ENCODE peak calls at places on chromosome 22, in eight cellular contexts. One of them, this sample, is unnamed.

GRCh38 chr22:40182231-40182835 is 4.6 kb downstream of the TNRC6B start:
- DNase-seq in AG04450: no peak
- DNase-seq in HCT116: no peak
- DNase-seq in HAP-1: peak; percentile 27
- DNase-seq in endodermal cell: no peak
- DNase-seq in CD8-positive, alpha-beta T cell: no peak
- DNase-seq in fibroblast of lung: peak; percentile 60
- DNase-seq in ovary: no peak
- DNase-seq in this sample: no peak

GRCh38 chr22:25896098-25896497 is 154.1 kb downstream of the MYO18B start:
- DNase-seq in AG04450: no peak
- DNase-seq in HCT116: no peak
- DNase-seq in HAP-1: no peak
- DNase-seq in endodermal cell: no peak
- DNase-seq in CD8-positive, alpha-beta T cell: no peak
- DNase-seq in fibroblast of lung: no peak
- DNase-seq in ovary: no peak
- DNase-seq in this sample: no peak

GRCh38 chr22:40521046-40521445 is 115.5 kb downstream of the MRTFA start:
- DNase-seq in AG04450: no peak
- DNase-seq in HCT116: no peak
- DNase-seq in HAP-1: no peak
- DNase-seq in endodermal cell: no peak
- DNase-seq in CD8-positive, alpha-beta T cell: no peak
- DNase-seq in fibroblast of lung: no peak
- DNase-seq in ovary: no peak
- DNase-seq in this sample: no peak

GRCh38 chr22:20191803-20192202 is 40.9 kb upstream of the CCDC188 start:
- DNase-seq in AG04450: no peak
- DNase-seq in HCT116: no peak
- DNase-seq in HAP-1: no peak
- DNase-seq in endodermal cell: no peak
- DNase-seq in CD8-positive, alpha-beta T cell: no peak
- DNase-seq in fibroblast of lung: no peak
- DNase-seq in ovary: no peak
- DNase-seq in this sample: no peak

GRCh38 chr22:17471901-17472566 is 91.3 kb upstream of the SLC25A18 start:
- DNase-seq in AG04450: no peak
- DNase-seq in HCT116: no peak
- DNase-seq in HAP-1: no peak
- DNase-seq in endodermal cell: peak; percentile 44
- DNase-seq in CD8-positive, alpha-beta T cell: no peak
- DNase-seq in fibroblast of lung: no peak
- DNase-seq in ovary: no peak
- DNase-seq in this sample: no peak

GRCh38 chr22:38104084-38104483 is 6.4 kb downstream of the BAIAP2L2 start:
- DNase-seq in AG04450: no peak
- DNase-seq in HCT116: peak; percentile 8
- DNase-seq in HAP-1: peak; percentile 40
- DNase-seq in endodermal cell: peak; percentile 86
- DNase-seq in CD8-positive, alpha-beta T cell: no peak
- DNase-seq in fibroblast of lung: no peak
- DNase-seq in ovary: no peak
- DNase-seq in this sample: peak; percentile 28

GRCh38 chr22:30637701-30638114 is 2.1 kb downstream of the SLC35E4 start:
- DNase-seq in AG04450: no peak
- DNase-seq in HCT116: no peak
- DNase-seq in HAP-1: peak; percentile 56
- DNase-seq in endodermal cell: no peak
- DNase-seq in CD8-positive, alpha-beta T cell: no peak
- DNase-seq in fibroblast of lung: peak; percentile 7
- DNase-seq in ovary: no peak
- DNase-seq in this sample: no peak

GRCh38 chr22:39471421-39472141 is 14.8 kb downstream of the MGAT3 start:
- DNase-seq in AG04450: no peak
- DNase-seq in HCT116: no peak
- DNase-seq in HAP-1: peak; percentile 37
- DNase-seq in endodermal cell: no peak
- DNase-seq in CD8-positive, alpha-beta T cell: no peak
- DNase-seq in fibroblast of lung: peak; percentile 42
- DNase-seq in ovary: no peak
- DNase-seq in this sample: peak; percentile 43

DNA sequence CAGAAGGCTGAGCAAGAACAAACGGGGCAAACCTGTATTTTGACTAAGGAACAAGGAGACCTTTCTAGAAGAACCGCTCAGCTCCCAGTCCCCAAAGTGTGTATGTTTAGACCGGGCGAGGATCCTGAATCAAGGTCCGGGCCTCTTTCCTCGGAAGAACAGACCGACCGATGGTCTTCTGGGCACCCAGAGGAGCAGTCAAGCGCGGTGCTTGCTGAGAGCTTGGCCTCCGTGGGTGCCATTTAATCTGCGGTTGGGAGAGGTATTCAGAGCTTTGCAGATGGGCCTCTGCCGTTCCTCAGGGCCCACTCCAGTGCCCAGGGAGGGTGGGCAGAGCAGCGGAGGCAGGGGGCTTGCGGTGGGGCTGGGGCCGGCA is 26.5 kb upstream of the ATXN10 start:
- DNase-seq in AG04450: no peak
- DNase-seq in HCT116: no peak
- DNase-seq in HAP-1: no peak
- DNase-seq in endodermal cell: no peak
- DNase-seq in CD8-positive, alpha-beta T cell: no peak
- DNase-seq in fibroblast of lung: no peak
- DNase-seq in ovary: no peak
- DNase-seq in this sample: no peak
- H3K4me3 ChIP-seq in AG04450: no peak overlapping the region
- H3K4me3 ChIP-seq in HCT116: no peak overlapping the region
- H3K4me3 ChIP-seq in HAP-1: peak overlapping the region; percentile 5
- H3K4me3 ChIP-seq in endodermal cell: no peak overlapping the region
- H3K4me3 ChIP-seq in CD8-positive, alpha-beta T cell: no peak overlapping the region
- H3K4me3 ChIP-seq in fibroblast of lung: no peak overlapping the region
- H3K4me3 ChIP-seq in ovary: no peak overlapping the region
- H3K4me3 ChIP-seq in this sample: peak overlapping the region; percentile 31

GRCh38 chr22:48900327-48900597 is 927.4 kb downstream of the BRD1 start:
- DNase-seq in AG04450: no peak
- DNase-seq in HCT116: no peak
- DNase-seq in HAP-1: no peak
- DNase-seq in endodermal cell: no peak
- DNase-seq in CD8-positive, alpha-beta T cell: no peak
- DNase-seq in fibroblast of lung: no peak
- DNase-seq in ovary: no peak
- DNase-seq in this sample: no peak

GRCh38 chr22:48901324-48901723 is 926.3 kb downstream of the BRD1 start:
- DNase-seq in AG04450: no peak
- DNase-seq in HCT116: no peak
- DNase-seq in HAP-1: no peak
- DNase-seq in endodermal cell: no peak
- DNase-seq in CD8-positive, alpha-beta T cell: no peak
- DNase-seq in fibroblast of lung: no peak
- DNase-seq in ovary: no peak
- DNase-seq in this sample: no peak

GRCh38 chr22:48900626-48901025 is 927.0 kb downstream of the BRD1 start:
- DNase-seq in AG04450: no peak
- DNase-seq in HCT116: no peak
- DNase-seq in HAP-1: no peak
- DNase-seq in endodermal cell: no peak
- DNase-seq in CD8-positive, alpha-beta T cell: no peak
- DNase-seq in fibroblast of lung: no peak
- DNase-seq in ovary: no peak
- DNase-seq in this sample: no peak

GRCh38 chr22:48902983-48903650 is 924.6 kb downstream of the BRD1 start:
- DNase-seq in AG04450: no peak
- DNase-seq in HCT116: no peak
- DNase-seq in HAP-1: no peak
- DNase-seq in endodermal cell: peak; percentile 23
- DNase-seq in CD8-positive, alpha-beta T cell: no peak
- DNase-seq in fibroblast of lung: no peak
- DNase-seq in ovary: no peak
- DNase-seq in this sample: no peak

DNA sequence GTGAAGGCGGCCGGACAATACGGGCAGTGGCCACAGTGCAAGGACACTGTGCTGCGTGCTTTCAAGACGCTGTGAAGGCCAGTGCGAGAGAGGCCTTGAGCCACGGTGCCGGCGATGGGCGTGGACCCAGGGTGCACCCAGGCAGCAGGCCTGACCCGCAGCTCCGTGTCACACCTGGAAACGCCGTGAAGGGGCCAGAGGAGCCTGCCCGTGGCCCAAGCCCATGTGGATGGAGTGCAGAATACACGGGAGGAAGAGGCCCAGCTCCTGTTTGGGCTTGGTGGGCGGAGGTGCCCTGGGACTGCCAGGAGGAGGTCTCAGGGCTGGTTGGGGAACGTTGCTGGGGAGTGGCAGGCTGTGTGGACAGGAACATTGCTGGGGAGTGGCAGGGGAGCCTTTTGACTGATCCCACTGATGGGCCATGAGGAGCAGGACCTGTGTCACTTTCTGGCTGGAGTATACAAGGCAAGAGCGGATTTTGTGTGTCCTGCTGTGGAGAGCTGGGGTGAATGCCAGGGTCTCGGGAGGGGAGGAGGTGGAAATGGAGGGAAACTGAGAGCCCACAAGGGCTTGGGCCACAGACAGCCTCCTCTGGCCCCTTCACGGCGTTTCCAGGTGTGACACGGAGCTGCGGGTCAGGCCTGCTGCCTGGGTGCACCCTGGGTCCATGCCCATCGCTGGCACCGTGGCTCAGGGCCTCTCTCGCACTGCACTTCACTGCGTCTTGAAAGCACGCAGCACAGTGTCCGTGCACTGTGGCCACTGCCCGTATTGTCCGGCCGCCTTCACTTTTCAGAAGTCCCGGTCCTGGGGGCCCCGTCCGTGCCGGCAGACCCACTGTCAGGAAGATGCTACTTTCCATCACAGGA is 925.4 kb downstream of the BRD1 start:
- DNase-seq in AG04450: no peak
- DNase-seq in HCT116: no peak
- DNase-seq in HAP-1: no peak
- DNase-seq in endodermal cell: no peak
- DNase-seq in CD8-positive, alpha-beta T cell: no peak
- DNase-seq in fibroblast of lung: no peak
- DNase-seq in ovary: peak; percentile 13
- DNase-seq in this sample: no peak
- H3K27me3 ChIP-seq in AG04450: no peaks in the 10 kb centered on the region
- H3K27me3 ChIP-seq in HCT116: peaks cover 26% of the 10 kb centered on the region
- H3K27me3 ChIP-seq in HAP-1: no peaks in the 10 kb centered on the region
- H3K27me3 ChIP-seq in endodermal cell: no peaks in the 10 kb centered on the region
- H3K27me3 ChIP-seq in CD8-positive, alpha-beta T cell: peaks cover 2% of the 10 kb centered on the region
- H3K27me3 ChIP-seq in fibroblast of lung: no peaks in the 10 kb centered on the region
- H3K27me3 ChIP-seq in ovary: no peaks in the 10 kb centered on the region
- H3K27me3 ChIP-seq in this sample: no peaks in the 10 kb centered on the region

GRCh38 chr22:46614070-46614931 is 5.9 kb upstream of the GRAMD4 start:
- DNase-seq in AG04450: no peak
- DNase-seq in HCT116: no peak
- DNase-seq in HAP-1: no peak
- DNase-seq in endodermal cell: no peak
- DNase-seq in CD8-positive, alpha-beta T cell: peak; percentile 75
- DNase-seq in fibroblast of lung: no peak
- DNase-seq in ovary: no peak
- DNase-seq in this sample: no peak
- H3K4me3 ChIP-seq in AG04450: no peak overlapping the region
- H3K4me3 ChIP-seq in HCT116: no peak overlapping the region
- H3K4me3 ChIP-seq in HAP-1: no peak overlapping the region
- H3K4me3 ChIP-seq in endodermal cell: no peak overlapping the region
- H3K4me3 ChIP-seq in CD8-positive, alpha-beta T cell: peak overlapping the region; percentile 52
- H3K4me3 ChIP-seq in fibroblast of lung: no peak overlapping the region
- H3K4me3 ChIP-seq in ovary: no peak overlapping the region
- H3K4me3 ChIP-seq in this sample: no peak overlapping the region

GRCh38 chr22:37080838-37081237 is 28.7 kb downstream of the TMPRSS6 start:
- DNase-seq in AG04450: no peak
- DNase-seq in HCT116: no peak
- DNase-seq in HAP-1: no peak
- DNase-seq in endodermal cell: no peak
- DNase-seq in CD8-positive, alpha-beta T cell: no peak
- DNase-seq in fibroblast of lung: no peak
- DNase-seq in ovary: no peak
- DNase-seq in this sample: no peak

GRCh38 chr22:37080438-37080837 is 28.9 kb downstream of the KCTD17 start:
- DNase-seq in AG04450: no peak
- DNase-seq in HCT116: no peak
- DNase-seq in HAP-1: no peak
- DNase-seq in endodermal cell: no peak
- DNase-seq in CD8-positive, alpha-beta T cell: no peak
- DNase-seq in fibroblast of lung: no peak
- DNase-seq in ovary: no peak
- DNase-seq in this sample: no peak

GRCh38 chr22:37079668-37080171 is 28.2 kb downstream of the KCTD17 start:
- DNase-seq in AG04450: no peak
- DNase-seq in HCT116: no peak
- DNase-seq in HAP-1: no peak
- DNase-seq in endodermal cell: no peak
- DNase-seq in CD8-positive, alpha-beta T cell: peak; percentile 78
- DNase-seq in fibroblast of lung: peak; percentile 62
- DNase-seq in ovary: no peak
- DNase-seq in this sample: peak; percentile 21

GRCh38 chr22:37077802-37078448 is 26.4 kb downstream of the KCTD17 start:
- DNase-seq in AG04450: peak; percentile 10
- DNase-seq in HCT116: peak; percentile 26
- DNase-seq in HAP-1: peak; percentile 84
- DNase-seq in endodermal cell: peak; percentile 92
- DNase-seq in CD8-positive, alpha-beta T cell: peak; percentile 83
- DNase-seq in fibroblast of lung: peak; percentile 23
- DNase-seq in ovary: peak; percentile 57
- DNase-seq in this sample: peak; percentile 25

DNA sequence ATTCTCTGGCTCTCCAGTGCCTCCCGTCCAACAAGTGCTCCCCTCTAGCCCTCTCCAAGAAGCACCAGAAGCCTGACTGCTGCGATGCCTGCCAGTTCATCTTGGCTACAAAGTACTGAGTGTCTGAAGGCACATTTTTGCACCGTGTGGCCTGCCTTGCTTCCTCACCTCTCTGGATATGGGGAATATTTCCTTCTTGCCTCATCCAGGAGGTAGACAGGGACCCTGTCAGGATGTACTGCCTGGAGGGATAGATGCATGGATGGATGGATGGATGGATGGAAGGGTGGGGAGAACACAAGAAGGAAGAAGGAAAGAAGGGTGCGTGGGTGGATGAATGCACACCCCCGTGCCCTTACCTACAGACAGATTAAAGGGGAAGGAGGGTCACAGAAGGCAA is 27.6 kb downstream of the KCTD17 start:
- DNase-seq in AG04450: no peak
- DNase-seq in HCT116: no peak
- DNase-seq in HAP-1: no peak
- DNase-seq in endodermal cell: no peak
- DNase-seq in CD8-positive, alpha-beta T cell: no peak
- DNase-seq in fibroblast of lung: no peak
- DNase-seq in ovary: no peak
- DNase-seq in this sample: no peak
- H3K27me3 ChIP-seq in AG04450: peaks cover 27% of the 10 kb centered on the region
- H3K27me3 ChIP-seq in HCT116: peaks cover 18% of the 10 kb centered on the region
- H3K27me3 ChIP-seq in HAP-1: peaks cover 43% of the 10 kb centered on the region
- H3K27me3 ChIP-seq in endodermal cell: peaks cover 24% of the 10 kb centered on the region
- H3K27me3 ChIP-seq in CD8-positive, alpha-beta T cell: no peaks in the 10 kb centered on the region
- H3K27me3 ChIP-seq in fibroblast of lung: peaks cover 10% of the 10 kb centered on the region
- H3K27me3 ChIP-seq in ovary: no peaks in the 10 kb centered on the region
- H3K27me3 ChIP-seq in this sample: peaks cover 5% of the 10 kb centered on the region